ENCODE peak calls at places on chromosome 7, in nine cellular contexts. Y, C, P, Z, I, W, M, X and N are unnamed samples.

GRCh38 chr7:155458317-155459132 is 596 bp downstream of the EN2 start:
- DNase-seq in Y (no peak), C (no peak), P (no peak), Z (no peak), I (peak; percentile 71), W (no peak), M (no peak), X (peak; percentile 85), N (no peak)

GRCh38 chr7:135242096-135242684 is 8.6 kb downstream of the STRA8 start:
- DNase-seq in Y (no peak), C (no peak), P (no peak), Z (no peak), I (no peak), W (no peak), M (no peak), X (no peak), N (no peak)

GRCh38 chr7:8128457-8129322 is 133.3 kb downstream of the ICA1 start:
- DNase-seq in Y (no peak), C (no peak), P (no peak), Z (no peak), I (no peak), W (no peak), M (no peak), X (no peak), N (no peak)

GRCh38 chr7:77653572-77653971 is 42.7 kb upstream of the RSBN1L start:
- DNase-seq in Y (no peak), C (no peak), P (no peak), Z (no peak), I (no peak), W (no peak), M (no peak), X (no peak), N (no peak)

GRCh38 chr7:132138817-132139216 is 437.5 kb downstream of the PLXNA4 start:
- DNase-seq in Y (no peak), C (peak; percentile 67), P (no peak), Z (no peak), I (no peak), W (no peak), M (no peak), X (no peak), N (peak; percentile 20)

GRCh38 chr7:108261560-108262255 is 131.5 kb upstream of the LAMB4 start:
- DNase-seq in Y (no peak), C (no peak), P (no peak), Z (no peak), I (no peak), W (no peak), M (no peak), X (no peak), N (no peak)

GRCh38 chr7:43758861-43759683 is 592 bp downstream of the BLVRA start:
- DNase-seq in Y (peak; percentile 34), C (no peak), P (peak; percentile 17), Z (peak; percentile 34), I (peak; percentile 73), W (no peak), M (peak; percentile 60), X (peak; percentile 85), N (peak; percentile 52)

GRCh38 chr7:24912874-24913514 is 67.0 kb downstream of the OSBPL3 start:
- DNase-seq in Y (no peak), C (peak; percentile 49), P (no peak), Z (no peak), I (no peak), W (no peak), M (no peak), X (no peak), N (no peak)

GRCh38 chr7:44471436-44471835 is 19.0 kb downstream of the NUDCD3 start:
- DNase-seq in Y (no peak), C (no peak), P (no peak), Z (no peak), I (no peak), W (no peak), M (no peak), X (no peak), N (no peak)

GRCh38 chr7:66877577-66878300 is 43.3 kb upstream of the TMEM248 start:
- DNase-seq in Y (no peak), C (peak; percentile 13), P (no peak), Z (no peak), I (no peak), W (no peak), M (no peak), X (no peak), N (no peak)

GRCh38 chr7:90838799-90839198 is 242.7 kb downstream of the CDK14 start:
- DNase-seq in Y (no peak), C (no peak), P (no peak), Z (no peak), I (no peak), W (no peak), M (no peak), X (no peak), N (no peak)

GRCh38 chr7:84811427-84811826 is 375.4 kb downstream of the SEMA3D start:
- DNase-seq in Y (no peak), C (no peak), P (no peak), Z (no peak), I (no peak), W (no peak), M (no peak), X (no peak), N (no peak)

GRCh38 chr7:66105263-66105748 is 9.3 kb upstream of the CRCP start:
- DNase-seq in Y (no peak), C (no peak), P (no peak), Z (no peak), I (no peak), W (no peak), M (no peak), X (no peak), N (no peak)

GRCh38 chr7:106608664-106609063 is 52.3 kb downstream of the CCDC71L start:
- DNase-seq in Y (no peak), C (no peak), P (no peak), Z (no peak), I (no peak), W (no peak), M (no peak), X (no peak), N (no peak)

GRCh38 chr7:86152926-86153325 is 490.8 kb upstream of the GRM3 start:
- DNase-seq in Y (no peak), C (no peak), P (no peak), Z (no peak), I (no peak), W (no peak), M (no peak), X (no peak), N (no peak)

GRCh38 chr7:82319674-82320118 is 123.9 kb downstream of the CACNA2D1 start:
- DNase-seq in Y (no peak), C (peak; percentile 16), P (no peak), Z (no peak), I (no peak), W (no peak), M (peak; percentile 75), X (no peak), N (no peak)

GRCh38 chr7:100745184-100745583 is 11.8 kb downstream of the ZAN start:
- DNase-seq in Y (peak; percentile 4), C (no peak), P (no peak), Z (no peak), I (peak; percentile 73), W (no peak), M (peak; percentile 57), X (peak; percentile 90), N (peak; percentile 36)

GRCh38 chr7:117019287-117019686 is 66.0 kb downstream of the ST7 start:
- DNase-seq in Y (no peak), C (no peak), P (no peak), Z (no peak), I (no peak), W (no peak), M (no peak), X (no peak), N (peak; percentile 19)

GRCh38 chr7:55231736-55232280 is 133.3 kb upstream of the LANCL2 start:
- DNase-seq in Y (no peak), C (no peak), P (no peak), Z (no peak), I (no peak), W (no peak), M (no peak), X (no peak), N (no peak)

GRCh38 chr7:130875265-130875741 is 141.3 kb upstream of the KLF14 start:
- DNase-seq in Y (peak; percentile 56), C (peak; percentile 58), P (no peak), Z (peak; percentile 34), I (peak; percentile 64), W (no peak), M (no peak), X (peak; percentile 77), N (peak; percentile 46)

GRCh38 chr7:115662120-115662519 is 368.4 kb downstream of the TFEC start:
- DNase-seq in Y (no peak), C (no peak), P (no peak), Z (no peak), I (no peak), W (no peak), M (no peak), X (no peak), N (peak; percentile 20)

GRCh38 chr7:17462059-17462695 is 163.7 kb downstream of the AHR start:
- DNase-seq in Y (no peak), C (peak; percentile 14), P (no peak), Z (no peak), I (no peak), W (no peak), M (no peak), X (no peak), N (peak; percentile 19)

GRCh38 chr7:116802144-116802747 is 60.1 kb upstream of the CAPZA2 start:
- DNase-seq in Y (no peak), C (peak; percentile 64), P (no peak), Z (no peak), I (no peak), W (no peak), M (no peak), X (no peak), N (no peak)

GRCh38 chr7:117828831-117829230 is 44.4 kb downstream of the CTTNBP2 start:
- DNase-seq in Y (no peak), C (no peak), P (no peak), Z (no peak), I (no peak), W (no peak), M (no peak), X (no peak), N (no peak)

GRCh38 chr7:30091431-30092386 is 43.1 kb upstream of the MTURN start:
- DNase-seq in Y (no peak), C (peak; percentile 85), P (no peak), Z (no peak), I (no peak), W (peak; percentile 74), M (no peak), X (no peak), N (peak; percentile 88)

GRCh38 chr7:3294432-3295100 is 6.5 kb upstream of the SDK1 start:
- DNase-seq in Y (no peak), C (no peak), P (no peak), Z (no peak), I (no peak), W (no peak), M (no peak), X (peak; percentile 55), N (no peak)

GRCh38 chr7:32360127-32360526 is 130.1 kb downstream of the LSM5 start:
- DNase-seq in Y (no peak), C (no peak), P (no peak), Z (no peak), I (no peak), W (no peak), M (no peak), X (no peak), N (no peak)